ENCODE peak calls at places on chromosomes 11 and 22, in nine cellular contexts. Z is D341Med, A is heart left ventricle, P is activated B cell treated with CpG ODN at 0.5 μM for 24 hours, L is HEK293T, B is NCI-H748 treated with DMSO at 0.1 percent for 48 hours, Y is upper lobe of right lung, S is HS-5, F is LoVo. O is an unnamed sample.

GRCh38 chr11:2759228-2760195 is 59.7 kb upstream of the KCNQ1OT1 start:
- DNase-seq in Z (no peak), A (peak), P (peak), L (no peak), B (no peak), Y (peak), S (no peak), F (no peak), O (no peak)

GRCh38 chr11:1207451-1208360 is 15.2 kb upstream of the MUC5B start:
- DNase-seq in Z (no peak), A (no peak), P (no peak), L (no peak), B (no peak), Y (peak), S (no peak), F (no peak), O (no peak)

GRCh38 chr11:67633758-67634365 is 4.1 kb upstream of the NUDT8 start:
- DNase-seq in Z (peak), A (no peak), P (no peak), L (no peak), B (no peak), Y (peak), S (no peak), F (no peak), O (no peak)

GRCh38 chr11:131136476-131136875 is 220.2 kb upstream of the SNX19 start:
- DNase-seq in Z (no peak), A (no peak), P (no peak), L (no peak), B (no peak), Y (no peak), S (no peak), F (no peak), O (no peak)

GRCh38 chr22:22923930-22924329 is 36.3 kb downstream of the IGLL5 start:
- DNase-seq in Z (no peak), A (peak), P (no peak), L (no peak), B (no peak), Y (no peak), S (no peak), F (no peak), O (no peak)

GRCh38 chr11:117969160-117969991 is 16.8 kb upstream of the IL10RA start:
- DNase-seq in Z (no peak), A (no peak), P (no peak), L (no peak), B (no peak), Y (no peak), S (no peak), F (no peak), O (no peak)

GRCh38 chr11:86793307-86793706 is 7.0 kb upstream of the PRSS23 start:
- DNase-seq in Z (no peak), A (no peak), P (no peak), L (no peak), B (no peak), Y (no peak), S (no peak), F (no peak), O (no peak)

GRCh38 chr11:2778630-2779498 is 79.1 kb upstream of the KCNQ1OT1 start:
- DNase-seq in Z (peak), A (peak), P (peak), L (no peak), B (no peak), Y (peak), S (no peak), F (no peak), O (peak)

GRCh38 chr11:89495951-89496350 is 4.8 kb upstream of the NOX4 start:
- DNase-seq in Z (no peak), A (peak), P (no peak), L (no peak), B (no peak), Y (no peak), S (peak), F (no peak), O (no peak)

GRCh38 chr11:44538375-44539054 is 26.9 kb upstream of the CD82 start:
- DNase-seq in Z (peak), A (peak), P (peak), L (peak), B (peak), Y (peak), S (peak), F (peak), O (peak)

GRCh38 chr22:46149998-46150549 is at the start of gene PPARA:
- DNase-seq in Z (peak), A (peak), P (peak), L (peak), B (peak), Y (peak), S (no peak), F (peak), O (peak)

GRCh38 chr11:28547395-28547794 is 439.2 kb downstream of the METTL15 start:
- DNase-seq in Z (no peak), A (no peak), P (no peak), L (no peak), B (peak), Y (no peak), S (no peak), F (no peak), O (no peak)

O was measured in K562.